ENCODE peak calls at places on chromosomes 5 and 9, in eight cellular contexts. One of them, this sample, is unnamed.

GRCh38 chr5:110333384-110333783 is 393.1 kb downstream of the TMEM232 start:
- DNase-seq in T-helper 1 cell: no peak
- DNase-seq in GM12865: peak
- DNase-seq in sciatic nerve: no peak
- DNase-seq in mesothelial cell of epicardium: no peak
- DNase-seq in AG08395: no peak
- DNase-seq in activated CD4-positive, CD25-positive, alpha-beta regulatory T cell treated with anti-CD3 and anti-CD28 coated beads, Interleukin-2, amount 50 U/mL, for 72 hours: no peak
- DNase-seq in KG1: no peak
- DNase-seq in this sample: no peak

GRCh38 chr5:15702102-15702501 is 202.1 kb downstream of the FBXL7 start:
- DNase-seq in T-helper 1 cell: no peak
- DNase-seq in mesothelial cell of epicardium: no peak
- DNase-seq in KG1: no peak
- DNase-seq in GM12865: peak
- DNase-seq in sciatic nerve: no peak
- DNase-seq in AG08395: peak
- DNase-seq in activated CD4-positive, CD25-positive, alpha-beta regulatory T cell treated with anti-CD3 and anti-CD28 coated beads, Interleukin-2, amount 50 U/mL, for 72 hours: no peak
- DNase-seq in this sample: no peak

GRCh38 chr9:130932220-130933069 is 6.6 kb downstream of the FIBCD1 start:
- DNase-seq in GM12865: peak
- DNase-seq in mesothelial cell of epicardium: no peak
- DNase-seq in AG08395: no peak
- DNase-seq in activated CD4-positive, CD25-positive, alpha-beta regulatory T cell treated with anti-CD3 and anti-CD28 coated beads, Interleukin-2, amount 50 U/mL, for 72 hours: no peak
- DNase-seq in KG1: no peak
- DNase-seq in sciatic nerve: no peak
- DNase-seq in T-helper 1 cell: no peak
- DNase-seq in this sample: peak

GRCh38 chr9:4197548-4197947 is 102.3 kb downstream of the GLIS3 start:
- DNase-seq in AG08395: no peak
- DNase-seq in T-helper 1 cell: no peak
- DNase-seq in KG1: no peak
- DNase-seq in activated CD4-positive, CD25-positive, alpha-beta regulatory T cell treated with anti-CD3 and anti-CD28 coated beads, Interleukin-2, amount 50 U/mL, for 72 hours: no peak
- DNase-seq in GM12865: peak
- DNase-seq in mesothelial cell of epicardium: no peak
- DNase-seq in sciatic nerve: no peak
- DNase-seq in this sample: peak

GRCh38 chr5:179065703-179066102 is 5.5 kb downstream of the ZNF354C start:
- DNase-seq in AG08395: no peak
- DNase-seq in T-helper 1 cell: no peak
- DNase-seq in GM12865: no peak
- DNase-seq in mesothelial cell of epicardium: no peak
- DNase-seq in activated CD4-positive, CD25-positive, alpha-beta regulatory T cell treated with anti-CD3 and anti-CD28 coated beads, Interleukin-2, amount 50 U/mL, for 72 hours: no peak
- DNase-seq in KG1: no peak
- DNase-seq in sciatic nerve: no peak
- DNase-seq in this sample: no peak

GRCh38 chr5:137344723-137345322 is 154.3 kb downstream of the SPOCK1 start:
- DNase-seq in mesothelial cell of epicardium: no peak
- DNase-seq in T-helper 1 cell: no peak
- DNase-seq in AG08395: peak
- DNase-seq in sciatic nerve: no peak
- DNase-seq in GM12865: peak
- DNase-seq in activated CD4-positive, CD25-positive, alpha-beta regulatory T cell treated with anti-CD3 and anti-CD28 coated beads, Interleukin-2, amount 50 U/mL, for 72 hours: no peak
- DNase-seq in KG1: no peak
- DNase-seq in this sample: no peak

GRCh38 chr5:159768243-159768642 is 148.0 kb upstream of the ADRA1B start:
- DNase-seq in AG08395: peak
- DNase-seq in GM12865: no peak
- DNase-seq in T-helper 1 cell: no peak
- DNase-seq in sciatic nerve: no peak
- DNase-seq in activated CD4-positive, CD25-positive, alpha-beta regulatory T cell treated with anti-CD3 and anti-CD28 coated beads, Interleukin-2, amount 50 U/mL, for 72 hours: no peak
- DNase-seq in KG1: no peak
- DNase-seq in mesothelial cell of epicardium: no peak
- DNase-seq in this sample: no peak

GRCh38 chr9:26812217-26812616 is 80.4 kb downstream of the CAAP1 start:
- DNase-seq in AG08395: no peak
- DNase-seq in KG1: no peak
- DNase-seq in GM12865: peak
- DNase-seq in T-helper 1 cell: no peak
- DNase-seq in sciatic nerve: no peak
- DNase-seq in mesothelial cell of epicardium: no peak
- DNase-seq in activated CD4-positive, CD25-positive, alpha-beta regulatory T cell treated with anti-CD3 and anti-CD28 coated beads, Interleukin-2, amount 50 U/mL, for 72 hours: no peak
- DNase-seq in this sample: no peak

GRCh38 chr9:127814619-127815511 is 12.2 kb downstream of the FPGS start:
- DNase-seq in GM12865: no peak
- DNase-seq in T-helper 1 cell: no peak
- DNase-seq in AG08395: no peak
- DNase-seq in KG1: no peak
- DNase-seq in activated CD4-positive, CD25-positive, alpha-beta regulatory T cell treated with anti-CD3 and anti-CD28 coated beads, Interleukin-2, amount 50 U/mL, for 72 hours: no peak
- DNase-seq in sciatic nerve: no peak
- DNase-seq in mesothelial cell of epicardium: no peak
- DNase-seq in this sample: peak

GRCh38 chr5:180138214-180138975 is 66.8 kb upstream of the RNF130 start:
- DNase-seq in mesothelial cell of epicardium: peak
- DNase-seq in KG1: no peak
- DNase-seq in activated CD4-positive, CD25-positive, alpha-beta regulatory T cell treated with anti-CD3 and anti-CD28 coated beads, Interleukin-2, amount 50 U/mL, for 72 hours: no peak
- DNase-seq in AG08395: no peak
- DNase-seq in T-helper 1 cell: no peak
- DNase-seq in GM12865: no peak
- DNase-seq in sciatic nerve: peak
- DNase-seq in this sample: peak

GRCh38 chr9:34179528-34180138 is 790 bp downstream of the UBAP1 start:
- DNase-seq in activated CD4-positive, CD25-positive, alpha-beta regulatory T cell treated with anti-CD3 and anti-CD28 coated beads, Interleukin-2, amount 50 U/mL, for 72 hours: no peak
- DNase-seq in KG1: no peak
- DNase-seq in GM12865: peak
- DNase-seq in T-helper 1 cell: no peak
- DNase-seq in mesothelial cell of epicardium: no peak
- DNase-seq in sciatic nerve: no peak
- DNase-seq in AG08395: peak
- DNase-seq in this sample: no peak